ENCODE peak calls at places on chromosomes 5 and 9, in ten cellular contexts. B is heart right ventricle; I is right atrium auricular region; L is brain microvascular endothelial cell; E is left lung; X is body of pancreas; H is CD8-positive, alpha-beta T cell; F is tibial artery; O is astrocyte of the cerebellum; Z is RWPE1. A is an unnamed sample.
A peak's percentile ranks its signal among the peaks of the same experiment; 100 is the strongest.

GRCh38 chr9:109014267-109015025 is 1.1 kb upstream of the CTNNAL1 start:
- DNase-seq in B (peak; percentile 20), I (no peak), L (peak; percentile 64), E (no peak), X (no peak), H (no peak), F (peak; percentile 34), O (peak; percentile 22), Z (no peak), A (no peak)

GRCh38 chr5:128201065-128201926 is 117.7 kb downstream of the SLC12A2 start:
- DNase-seq in B (peak; percentile 78), I (peak; percentile 77), L (peak; percentile 59), E (peak; percentile 94), X (peak; percentile 86), H (peak; percentile 80), F (peak; percentile 78), O (no peak), Z (peak; percentile 80), A (peak; percentile 88)

GRCh38 chr9:133163559-133164208 is at the start of gene GBGT1:
- DNase-seq in B (peak; percentile 77), I (no peak), L (no peak), E (peak; percentile 96), X (peak; percentile 51), H (no peak), F (peak; percentile 73), O (no peak), Z (no peak), A (no peak)

GRCh38 chr9:90169490-90169889 is 473.1 kb downstream of the DIRAS2 start:
- DNase-seq in B (no peak), I (no peak), L (no peak), E (no peak), X (no peak), H (no peak), F (no peak), O (no peak), Z (no peak), A (no peak)

GRCh38 chr9:79013715-79014610 is 557.8 kb upstream of the TLE4 start:
- DNase-seq in B (no peak), I (no peak), L (peak; percentile 15), E (no peak), X (no peak), H (no peak), F (no peak), O (no peak), Z (peak; percentile 32), A (no peak)

GRCh38 chr9:4016789-4017188 is 283.1 kb downstream of the GLIS3 start:
- DNase-seq in B (no peak), I (no peak), L (no peak), E (no peak), X (no peak), H (no peak), F (no peak), O (no peak), Z (no peak), A (no peak)

GRCh38 chr9:5310851-5311250 is 6.3 kb upstream of the RLN2 start:
- DNase-seq in B (no peak), I (no peak), L (no peak), E (no peak), X (no peak), H (no peak), F (no peak), O (no peak), Z (no peak), A (no peak)

GRCh38 chr5:76544268-76544926 is 78.8 kb downstream of the F2RL2 start:
- DNase-seq in B (no peak), I (no peak), L (peak; percentile 39), E (no peak), X (peak; percentile 81), H (peak; percentile 25), F (no peak), O (peak; percentile 28), Z (peak; percentile 62), A (no peak)

GRCh38 chr9:109730228-109730627 is 49.8 kb upstream of the PALM2AKAP2 start:
- DNase-seq in B (no peak), I (no peak), L (no peak), E (no peak), X (peak; percentile 15), H (no peak), F (no peak), O (peak; percentile 31), Z (peak; percentile 97), A (no peak)

GRCh38 chr9:122005597-122005996 is 87.5 kb downstream of the TTLL11 start:
- DNase-seq in B (no peak), I (peak; percentile 4), L (peak; percentile 20), E (no peak), X (no peak), H (no peak), F (no peak), O (no peak), Z (peak; percentile 82), A (peak; percentile 16)

GRCh38 chr5:144298658-144299057 is 128.0 kb downstream of the KCTD16 start:
- DNase-seq in B (no peak), I (no peak), L (no peak), E (no peak), X (no peak), H (no peak), F (no peak), O (no peak), Z (no peak), A (no peak)

GRCh38 chr5:96468956-96469355 is 35.9 kb upstream of the PCSK1 start:
- DNase-seq in B (no peak), I (no peak), L (peak; percentile 8), E (no peak), X (no peak), H (no peak), F (no peak), O (no peak), Z (no peak), A (no peak)

GRCh38 chr5:54616031-54616430 is 98.5 kb downstream of the SNX18 start:
- DNase-seq in B (no peak), I (peak; percentile 69), L (no peak), E (no peak), X (peak; percentile 17), H (no peak), F (peak; percentile 78), O (no peak), Z (no peak), A (no peak)

GRCh38 chr5:126358525-126358924 is 64.7 kb upstream of the GRAMD2B start:
- DNase-seq in B (no peak), I (no peak), L (peak; percentile 50), E (no peak), X (no peak), H (no peak), F (no peak), O (peak; percentile 18), Z (no peak), A (no peak)

GRCh38 chr5:173789031-173789920 is 98.9 kb upstream of the CPEB4 start:
- DNase-seq in B (no peak), I (no peak), L (peak; percentile 83), E (peak; percentile 83), X (peak; percentile 13), H (no peak), F (no peak), O (peak; percentile 65), Z (peak; percentile 78), A (no peak)

GRCh38 chr5:101244621-101245020 is 341.5 kb upstream of the ST8SIA4 start:
- DNase-seq in B (no peak), I (no peak), L (no peak), E (no peak), X (no peak), H (no peak), F (no peak), O (no peak), Z (no peak), A (no peak)

GRCh38 chr5:166188482-166188881 is 2103.0 kb upstream of the WWC1 start:
- DNase-seq in B (no peak), I (no peak), L (no peak), E (no peak), X (no peak), H (no peak), F (no peak), O (no peak), Z (no peak), A (no peak)

GRCh38 chr5:35593338-35593737 is 24.3 kb upstream of the SPEF2 start:
- DNase-seq in B (no peak), I (no peak), L (no peak), E (no peak), X (no peak), H (no peak), F (no peak), O (no peak), Z (no peak), A (no peak)

GRCh38 chr5:35600591-35600990 is 17.1 kb upstream of the SPEF2 start:
- DNase-seq in B (no peak), I (no peak), L (no peak), E (no peak), X (no peak), H (no peak), F (no peak), O (no peak), Z (no peak), A (no peak)

GRCh38 chr5:35598707-35599370 is 18.8 kb upstream of the SPEF2 start:
- DNase-seq in B (no peak), I (no peak), L (no peak), E (no peak), X (peak; percentile 69), H (no peak), F (no peak), O (no peak), Z (no peak), A (no peak)
- TF ChIP-seq CTCF in B (no peak), I (no peak), L (no peak), E (no peak), X (peak; percentile 49), H (no peak), F (no peak), O (no peak), Z (no peak), A (peak; percentile 41)

DNA sequence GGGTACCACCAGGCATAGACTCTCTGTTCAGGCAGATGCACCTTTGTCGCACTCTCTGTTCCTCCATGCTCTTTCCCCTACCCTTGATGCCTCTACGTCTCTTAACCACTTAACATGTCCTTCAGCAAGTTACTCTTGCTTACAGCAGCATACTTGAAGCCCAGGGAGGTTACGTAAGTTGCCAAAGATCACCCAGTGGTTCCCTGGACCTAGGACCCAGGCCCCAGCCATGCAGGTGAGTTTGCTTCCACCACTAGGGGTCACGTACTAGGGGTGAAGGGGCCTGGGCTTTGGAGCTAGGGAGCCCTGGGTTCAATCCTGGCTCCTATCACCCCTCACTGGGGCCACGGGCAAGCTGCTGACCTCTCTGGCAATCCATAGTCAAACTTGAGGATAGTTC is 8.9 kb downstream of the AKNA start:
- DNase-seq in B (no peak), I (no peak), L (no peak), E (no peak), X (peak; percentile 4), H (no peak), F (no peak), O (no peak), Z (no peak), A (no peak)
- TF ChIP-seq CTCF in B (no peak), I (no peak), L (no peak), E (no peak), X (no peak), H (no peak), F (no peak), O (no peak), Z (no peak), A (no peak)

GRCh38 chr5:149731617-149732400 is 1.7 kb downstream of the PPARGC1B start:
- DNase-seq in B (peak; percentile 90), I (peak; percentile 86), L (peak; percentile 84), E (peak; percentile 92), X (peak; percentile 79), H (peak; percentile 50), F (peak; percentile 90), O (peak; percentile 24), Z (peak; percentile 92), A (no peak)
- TF ChIP-seq CTCF in B (no peak), I (peak; percentile 23), L (no peak), E (no peak), X (no peak), H (no peak), F (no peak), O (no peak), Z (no peak), A (peak; percentile 32)

GRCh38 chr5:132410451-132411381 is 41.2 kb downstream of the SLC22A5 start:
- DNase-seq in B (peak; percentile 86), I (no peak), L (peak; percentile 60), E (peak; percentile 96), X (peak; percentile 92), H (peak; percentile 71), F (peak; percentile 80), O (no peak), Z (peak; percentile 83), A (peak; percentile 88)
- TF ChIP-seq CTCF in B (peak; percentile 59), I (peak; percentile 68), L (peak; percentile 66), E (peak; percentile 72), X (peak; percentile 51), H (peak; percentile 44), F (peak; percentile 38), O (peak; percentile 53), Z (peak; percentile 79), A (peak; percentile 90)